ENCODE peak calls at places on chromosomes 2 and 18, in four cellular contexts. E, H, Y and M are unnamed samples.

GRCh38 chr2:85748948-85749875 is 4.6 kb upstream of the ATOH8 start:
- DNase-seq in E (no peak), H (no peak), Y (peak; percentile 66), M (no peak)

GRCh38 chr2:101306410-101306809 is 2.1 kb downstream of the RNF149 start:
- DNase-seq in E (no peak), H (no peak), Y (no peak), M (no peak)

GRCh38 chr2:215535125-215535668 is 99.3 kb upstream of the FN1 start:
- DNase-seq in E (no peak), H (no peak), Y (no peak), M (no peak)

GRCh38 chr2:11056614-11057013 is 98.7 kb upstream of the SLC66A3 start:
- DNase-seq in E (no peak), H (peak; percentile 94), Y (no peak), M (peak; percentile 39)

GRCh38 chr2:37919631-37920032 is 5.5 kb upstream of the RMDN2 start:
- DNase-seq in E (no peak), H (no peak), Y (no peak), M (no peak)

GRCh38 chr2:24730481-24730880 is 62.7 kb downstream of the PTRHD1 start:
- DNase-seq in E (no peak), H (peak; percentile 75), Y (no peak), M (no peak)

GRCh38 chr2:20145497-20146193 is 79.3 kb downstream of the SDC1 start:
- DNase-seq in E (no peak), H (no peak), Y (no peak), M (peak; percentile 58)

GRCh38 chr2:106107509-106108131 is 86.5 kb downstream of the UXS1 start:
- DNase-seq in E (no peak), H (peak; percentile 81), Y (no peak), M (no peak)

GRCh38 chr2:161708350-161708974 is 84.2 kb downstream of the SLC4A10 start:
- DNase-seq in E (no peak), H (no peak), Y (no peak), M (no peak)

GRCh38 chr2:227748079-227748478 is 2.4 kb downstream of the SCYGR8 start:
- DNase-seq in E (no peak), H (no peak), Y (no peak), M (peak; percentile 21)

GRCh38 chr2:50098242-50098641 is 933.7 kb downstream of the NRXN1 start:
- DNase-seq in E (no peak), H (no peak), Y (no peak), M (no peak)

GRCh38 chr18:9684901-9685738 is 23.0 kb upstream of the RAB31 start:
- DNase-seq in E (no peak), H (peak; percentile 64), Y (no peak), M (no peak)

GRCh38 chr2:134660619-134661403 is 58.0 kb downstream of the TMEM163 start:
- DNase-seq in E (no peak), H (no peak), Y (no peak), M (no peak)

DNA sequence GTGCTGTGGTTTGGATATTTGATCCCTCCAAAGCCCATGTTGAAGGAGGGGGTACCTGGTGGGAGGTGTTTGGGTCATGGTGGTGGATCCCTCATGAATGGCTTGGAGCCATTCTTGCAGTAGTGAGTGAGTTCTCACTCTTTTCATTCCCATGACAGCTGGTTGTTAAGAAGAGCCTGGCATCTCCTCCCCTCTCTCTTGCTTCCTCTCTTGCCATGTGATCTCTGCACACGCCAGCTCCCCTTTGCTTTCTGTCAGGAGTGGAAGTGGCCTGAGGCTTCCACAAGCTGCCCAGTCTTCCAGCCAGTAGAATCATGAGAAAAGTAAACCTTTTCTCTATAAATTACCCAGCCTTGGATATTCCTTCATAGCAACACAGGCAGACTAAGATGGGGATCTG is 8.6 kb downstream of the ADD2 start:
- DNase-seq in E (no peak), H (no peak), Y (no peak), M (no peak)
- H3K27me3 ChIP-seq in E (peaks cover 8% of the 10 kb centered on the region), H (peaks cover 2% of the 10 kb centered on the region), Y (no peaks in the 10 kb centered on the region), M (no peaks in the 10 kb centered on the region)

GRCh38 chr2:116804901-116805300 is 1009.6 kb upstream of the DDX18 start:
- DNase-seq in E (no peak), H (no peak), Y (no peak), M (no peak)

DNA sequence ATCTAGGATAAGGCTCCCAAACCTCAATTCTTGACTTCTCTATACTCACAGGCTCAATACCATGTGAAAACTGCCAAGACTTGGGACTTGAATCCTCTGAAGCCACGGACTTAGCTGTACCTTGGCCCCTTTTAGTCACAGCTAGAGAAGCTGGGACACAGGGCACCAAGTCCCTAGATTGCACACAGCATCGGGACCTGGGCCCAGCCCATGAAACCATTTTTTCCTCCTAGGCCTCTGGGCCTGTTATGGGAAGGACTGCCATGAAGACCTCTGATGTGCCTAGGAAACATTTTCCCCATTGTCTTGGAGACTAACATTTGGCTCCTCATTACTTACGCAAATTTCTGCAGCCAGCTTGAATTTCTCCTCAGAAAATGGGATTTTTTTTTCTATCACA is 1011.8 kb upstream of the DDX18 start:
- DNase-seq in E (no peak), H (no peak), Y (no peak), M (no peak)
- TF ChIP-seq POLR2A in E (no peak), H (no peak), Y (no peak), M (no peak)

GRCh38 chr2:182610231-182610630 is 105.8 kb upstream of the DNAJC10 start:
- DNase-seq in E (no peak), H (no peak), Y (no peak), M (no peak)
- H3K27me3 ChIP-seq in E (no peaks in the 10 kb centered on the region), H (no peaks in the 10 kb centered on the region), Y (no peaks in the 10 kb centered on the region), M (no peaks in the 10 kb centered on the region)

DNA sequence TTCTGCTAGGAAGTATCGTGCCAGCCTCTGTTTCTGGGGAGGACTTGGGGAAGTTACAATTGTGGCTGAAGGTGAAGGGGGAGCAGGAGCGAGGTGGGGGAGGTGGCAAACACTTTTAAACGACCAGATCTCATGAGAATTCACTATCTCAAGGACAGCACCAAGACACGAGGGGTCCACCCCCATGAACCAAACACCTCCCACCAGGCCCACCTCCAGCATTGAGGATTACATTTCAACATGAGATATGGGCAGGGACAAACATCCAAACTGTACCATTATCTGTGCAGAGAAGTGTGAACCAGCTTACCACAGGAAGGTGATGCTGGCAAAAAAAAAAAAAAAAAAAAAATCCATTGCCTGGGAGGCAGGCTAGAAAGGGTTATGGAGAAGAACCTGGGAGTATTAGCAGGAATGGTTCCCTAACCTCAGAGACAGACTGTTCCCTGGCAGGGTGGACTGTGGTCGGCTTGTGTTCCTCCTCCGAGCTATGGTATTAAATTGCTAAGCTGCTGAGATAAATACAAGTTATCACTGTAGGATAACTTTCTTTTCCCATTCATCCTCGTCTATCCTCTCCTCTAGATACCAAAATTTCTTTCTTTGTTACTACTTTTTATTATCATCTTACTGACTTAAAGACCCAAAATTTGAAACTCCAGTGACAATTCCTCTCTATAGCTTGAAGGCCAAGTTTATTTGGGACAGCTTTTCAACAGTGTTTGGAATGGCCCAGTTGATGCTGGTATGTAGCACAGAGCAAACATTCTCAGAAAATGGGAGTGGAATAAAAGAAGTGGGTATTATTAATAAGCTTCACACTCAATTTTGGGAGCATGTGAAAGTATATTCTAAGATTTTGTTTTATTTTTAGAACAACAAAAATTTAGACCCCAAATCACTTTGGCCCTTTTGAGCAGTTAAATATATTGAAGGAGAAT is 73.7 kb upstream of the MAP3K20 start:
- DNase-seq in E (no peak), H (no peak), Y (no peak), M (no peak)
- TF ChIP-seq POLR2A in E (no peak), H (no peak), Y (no peak), M (no peak)

DNA sequence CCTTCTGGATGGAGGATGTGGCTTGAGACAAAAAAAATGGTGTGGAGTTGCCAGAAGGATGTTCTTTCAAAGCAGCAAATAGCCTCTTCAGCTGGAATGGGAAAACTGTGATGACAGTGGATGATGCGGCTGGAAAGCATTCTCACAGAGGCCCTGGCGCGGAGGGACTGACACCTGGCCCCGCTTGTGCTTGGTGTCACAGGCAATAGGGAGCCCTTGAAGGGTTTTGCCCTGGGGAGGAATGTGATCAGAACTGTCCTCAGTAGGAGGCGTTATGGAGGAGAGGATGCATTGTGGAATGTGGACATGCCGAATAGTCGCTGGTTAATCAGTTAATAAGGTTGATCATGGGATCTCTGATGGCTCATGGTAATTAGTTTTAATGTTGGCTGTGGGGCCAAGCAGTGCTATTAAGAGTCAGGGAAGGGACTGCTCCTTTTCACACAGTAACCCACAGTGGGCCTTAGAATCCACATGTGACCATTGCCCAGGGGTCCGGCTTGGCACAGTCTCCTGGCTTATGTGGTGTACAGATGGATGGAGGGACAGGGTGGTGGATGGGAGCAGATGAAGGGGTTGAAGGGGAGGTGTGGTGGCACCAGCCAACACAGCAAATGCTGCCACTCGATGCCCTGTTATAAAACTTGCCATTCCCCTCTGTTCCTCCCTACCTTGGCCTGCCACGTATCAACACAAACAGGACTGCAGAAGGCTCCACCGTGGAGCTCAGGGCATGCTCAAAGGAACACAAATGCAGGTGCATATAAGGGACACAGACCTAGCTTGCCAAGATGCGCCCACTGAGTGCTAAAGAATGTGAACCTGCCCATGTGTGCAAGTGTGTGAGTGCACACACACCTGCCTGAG is 71.7 kb downstream of the CIB4 start:
- DNase-seq in E (no peak), H (no peak), Y (no peak), M (no peak)
- H3K27me3 ChIP-seq in E (no peaks in the 10 kb centered on the region), H (peaks cover 72% of the 10 kb centered on the region), Y (peaks cover 5% of the 10 kb centered on the region), M (no peaks in the 10 kb centered on the region)

GRCh38 chr2:200757414-200757813 is 54.3 kb upstream of the BZW1 start:
- DNase-seq in E (no peak), H (no peak), Y (no peak), M (no peak)
- TF ChIP-seq POLR2A in E (no peak), H (no peak), Y (no peak), M (no peak)